ENCODE peak calls at places on chromosomes 2 and 18, in eight cellular contexts. S, W, U, J, Y, H, V and C are unnamed samples.

GRCh38 chr2:104468846-104469245 is 385.1 kb upstream of the POU3F3 start:
- DNase-seq in W (no peak), Y (no peak), S (no peak), U (no peak), H (no peak), V (no peak), J (no peak), C (no peak)

GRCh38 chr2:217935245-217935879 is 67.4 kb downstream of the TNS1 start:
- DNase-seq in V (peak), J (no peak), U (peak), H (no peak), W (no peak), Y (no peak), S (no peak), C (no peak)

GRCh38 chr18:79598046-79598884 is 81.3 kb upstream of the CTDP1 start:
- DNase-seq in Y (no peak), S (no peak), U (no peak), W (no peak), V (no peak), J (no peak), H (peak), C (no peak)

GRCh38 chr2:28583899-28584553 is 88.2 kb downstream of the PLB1 start:
- DNase-seq in J (peak), V (peak), U (peak), H (no peak), S (peak), W (no peak), Y (no peak), C (peak)

GRCh38 chr2:23707096-23707495 is 219.8 kb downstream of the ATAD2B start:
- DNase-seq in U (no peak), V (no peak), J (no peak), W (no peak), Y (no peak), H (no peak), S (no peak), C (no peak)

GRCh38 chr18:7317804-7318231 is 86.9 kb downstream of the LRRC30 start:
- DNase-seq in J (no peak), W (no peak), S (no peak), U (no peak), V (peak), Y (no peak), H (no peak), C (no peak)

GRCh38 chr2:121699421-121700328 is 37.0 kb downstream of the NIFK start:
- DNase-seq in S (peak), J (no peak), U (peak), H (no peak), Y (peak), V (peak), W (no peak), C (peak)

GRCh38 chr18:505483-506122 is 5.1 kb upstream of the COLEC12 start:
- DNase-seq in W (no peak), V (no peak), J (no peak), U (no peak), Y (no peak), H (no peak), S (no peak), C (no peak)

GRCh38 chr2:13550832-13551231 is 834.1 kb downstream of the TRIB2 start:
- DNase-seq in Y (no peak), V (no peak), U (no peak), H (peak), J (no peak), W (no peak), S (no peak), C (no peak)

GRCh38 chr2:134260726-134261125 is 6.9 kb downstream of the MGAT5 start:
- DNase-seq in V (no peak), J (no peak), H (no peak), W (no peak), S (no peak), Y (no peak), U (peak), C (no peak)

GRCh38 chr18:50586710-50587109 is 26.8 kb downstream of the MAPK4 start:
- DNase-seq in U (no peak), V (no peak), H (no peak), Y (no peak), J (no peak), W (no peak), S (no peak), C (no peak)

GRCh38 chr2:168660859-168661258 is 141.6 kb upstream of the NOSTRIN start:
- DNase-seq in H (peak), U (no peak), Y (no peak), V (no peak), W (no peak), S (no peak), J (no peak), C (no peak)

GRCh38 chr18:63185979-63186378 is 133.6 kb downstream of the BCL2 start:
- DNase-seq in Y (no peak), H (peak), J (no peak), V (no peak), U (no peak), W (no peak), S (no peak), C (no peak)

GRCh38 chr2:85753525-85754312 is at the start of gene ATOH8:
- DNase-seq in S (no peak), U (peak), V (peak), Y (peak), W (peak), J (no peak), H (peak), C (peak)

GRCh38 chr18:32308493-32309120 is 118.8 kb downstream of the MEP1B start:
- DNase-seq in U (peak), H (no peak), S (peak), J (no peak), Y (no peak), V (peak), W (no peak), C (peak)

GRCh38 chr2:16139663-16140610 is 199.6 kb downstream of the MYCN start:
- DNase-seq in S (no peak), J (no peak), Y (no peak), H (peak), W (no peak), V (no peak), U (no peak), C (no peak)

GRCh38 chr18:54130631-54131030 is 93.8 kb downstream of the MBD2 start:
- DNase-seq in V (no peak), S (no peak), J (no peak), W (no peak), H (no peak), U (no peak), Y (no peak), C (no peak)

GRCh38 chr18:75132931-75133525 is 75.9 kb downstream of the PTGR3 start:
- DNase-seq in W (no peak), S (no peak), V (no peak), U (no peak), H (no peak), Y (no peak), J (no peak), C (no peak)

GRCh38 chr2:240528406-240529040 is 29.3 kb downstream of the ANKMY1 start:
- DNase-seq in S (no peak), H (no peak), V (no peak), Y (no peak), W (no peak), J (no peak), U (no peak), C (no peak)

GRCh38 chr2:143463717-143464116 is 334.5 kb downstream of the ARHGAP15 start:
- DNase-seq in H (no peak), V (peak), Y (no peak), U (no peak), J (no peak), S (no peak), W (no peak), C (no peak)

GRCh38 chr2:44184106-44184505 is 15.4 kb downstream of the PPM1B start:
- DNase-seq in W (no peak), J (no peak), V (no peak), H (no peak), Y (peak), S (no peak), U (no peak), C (no peak)

GRCh38 chr2:174195253-174195652 is 53.1 kb downstream of the OLA1 start:
- DNase-seq in V (no peak), H (no peak), W (no peak), Y (no peak), J (no peak), U (no peak), S (no peak), C (peak)

GRCh38 chr2:226079186-226079585 is 679.7 kb downstream of the NYAP2 start:
- DNase-seq in H (no peak), J (no peak), Y (no peak), U (no peak), V (peak), W (no peak), S (no peak), C (no peak)

GRCh38 chr2:55604027-55604565 is 13.3 kb downstream of the PPP4R3B start:
- DNase-seq in W (no peak), U (no peak), V (no peak), H (no peak), Y (no peak), S (no peak), J (no peak), C (no peak)

GRCh38 chr18:9016819-9017169 is 85.7 kb upstream of the NDUFV2 start:
- DNase-seq in Y (no peak), V (no peak), H (no peak), J (no peak), U (no peak), S (no peak), W (no peak), C (no peak)

GRCh38 chr18:12659904-12660605 is 2.1 kb upstream of the SPIRE1 start:
- DNase-seq in Y (peak), S (no peak), V (peak), W (peak), J (peak), H (peak), U (peak), C (peak)

GRCh38 chr18:49070552-49070951 is 119.8 kb upstream of the SMAD7 start:
- DNase-seq in Y (no peak), J (no peak), V (no peak), W (no peak), U (no peak), S (no peak), H (no peak), C (no peak)